ENCODE peak calls at places on chromosome 18, in five cellular contexts. One of them, this sample, is unnamed.

GRCh38 chr18:47964086-47964485 is 33.6 kb upstream of the SMAD2 start:
- DNase-seq in foreskin fibroblast: no peak
- DNase-seq in brain pericyte: no peak
- DNase-seq in substantia nigra: no peak
- DNase-seq in T-cell: no peak
- DNase-seq in this sample: no peak

GRCh38 chr18:65811307-65811706 is 60.5 kb downstream of the CDH7 start:
- DNase-seq in foreskin fibroblast: no peak
- DNase-seq in brain pericyte: no peak
- DNase-seq in substantia nigra: no peak
- DNase-seq in T-cell: no peak
- DNase-seq in this sample: no peak

GRCh38 chr18:1053654-1054315 is 149.1 kb downstream of the ADCYAP1 start:
- DNase-seq in foreskin fibroblast: no peak
- DNase-seq in brain pericyte: no peak
- DNase-seq in substantia nigra: no peak
- DNase-seq in T-cell: no peak
- DNase-seq in this sample: no peak

GRCh38 chr18:78659748-78660147 is 319.9 kb upstream of the SALL3 start:
- DNase-seq in foreskin fibroblast: no peak
- DNase-seq in brain pericyte: no peak
- DNase-seq in substantia nigra: no peak
- DNase-seq in T-cell: no peak
- DNase-seq in this sample: no peak

GRCh38 chr18:8661754-8662573 is 43.4 kb upstream of the MTCL1 start:
- DNase-seq in foreskin fibroblast: no peak
- DNase-seq in brain pericyte: no peak
- DNase-seq in substantia nigra: no peak
- DNase-seq in T-cell: no peak
- DNase-seq in this sample: no peak

GRCh38 chr18:11005528-11005927 is 143.8 kb downstream of the PIEZO2 start:
- DNase-seq in foreskin fibroblast: peak
- DNase-seq in brain pericyte: peak
- DNase-seq in substantia nigra: no peak
- DNase-seq in T-cell: no peak
- DNase-seq in this sample: no peak

GRCh38 chr18:56903686-56904085 is 243.2 kb upstream of the BOD1L2 start:
- DNase-seq in foreskin fibroblast: no peak
- DNase-seq in brain pericyte: no peak
- DNase-seq in substantia nigra: no peak
- DNase-seq in T-cell: no peak
- DNase-seq in this sample: no peak

GRCh38 chr18:2918761-2919550 is 72.2 kb downstream of the EMILIN2 start:
- DNase-seq in foreskin fibroblast: no peak
- DNase-seq in brain pericyte: no peak
- DNase-seq in substantia nigra: no peak
- DNase-seq in T-cell: no peak
- DNase-seq in this sample: no peak

GRCh38 chr18:75169411-75169810 is 39.5 kb downstream of the PTGR3 start:
- DNase-seq in foreskin fibroblast: no peak
- DNase-seq in brain pericyte: no peak
- DNase-seq in substantia nigra: no peak
- DNase-seq in T-cell: no peak
- DNase-seq in this sample: no peak

GRCh38 chr18:7902399-7902839 is 335.3 kb downstream of the PTPRM start:
- DNase-seq in foreskin fibroblast: peak
- DNase-seq in brain pericyte: peak
- DNase-seq in substantia nigra: no peak
- DNase-seq in T-cell: no peak
- DNase-seq in this sample: no peak

GRCh38 chr18:3932285-3932684 is 482.3 kb downstream of the TGIF1 start:
- DNase-seq in foreskin fibroblast: no peak
- DNase-seq in brain pericyte: no peak
- DNase-seq in substantia nigra: no peak
- DNase-seq in T-cell: no peak
- DNase-seq in this sample: no peak

GRCh38 chr18:22551536-22552151 is 133.9 kb upstream of the CTAGE1 start:
- DNase-seq in foreskin fibroblast: peak
- DNase-seq in brain pericyte: no peak
- DNase-seq in substantia nigra: no peak
- DNase-seq in T-cell: no peak
- DNase-seq in this sample: no peak

GRCh38 chr18:48052291-48052840 is 121.9 kb upstream of the SMAD2 start:
- DNase-seq in foreskin fibroblast: no peak
- DNase-seq in brain pericyte: no peak
- DNase-seq in substantia nigra: no peak
- DNase-seq in T-cell: no peak
- DNase-seq in this sample: no peak

GRCh38 chr18:23451491-23451890 is 1.6 kb upstream of the RIOK3 start:
- DNase-seq in foreskin fibroblast: no peak
- DNase-seq in brain pericyte: no peak
- DNase-seq in substantia nigra: no peak
- DNase-seq in T-cell: no peak
- DNase-seq in this sample: no peak